ENCODE peak calls at places on chromosomes 11 and 22, in six cellular contexts. K, I, R, G, A and B are unnamed samples.

GRCh38 chr11:43943931-43944751 is 1.7 kb downstream of the C11orf96 start:
- DNase-seq in K (no peak), I (no peak), R (peak), G (no peak), A (no peak), B (no peak)

GRCh38 chr11:107215006-107215405 is 196.7 kb upstream of the GUCY1A2 start:
- DNase-seq in K (no peak), I (no peak), R (no peak), G (no peak), A (no peak), B (no peak)

GRCh38 chr11:44766112-44766971 is 39.6 kb downstream of the TSPAN18 start:
- DNase-seq in K (no peak), I (peak), R (peak), G (no peak), A (no peak), B (no peak)

GRCh38 chr22:36470162-36470993 is 11.1 kb downstream of the TXN2 start:
- DNase-seq in K (peak), I (peak), R (peak), G (peak), A (peak), B (peak)

GRCh38 chr11:78720281-78720989 is 145.8 kb upstream of the NARS2 start:
- DNase-seq in K (no peak), I (no peak), R (no peak), G (no peak), A (no peak), B (no peak)

GRCh38 chr11:123233978-123234340 is 38.9 kb upstream of the CLMP start:
- DNase-seq in K (no peak), I (no peak), R (no peak), G (no peak), A (no peak), B (no peak)

GRCh38 chr11:35011944-35012343 is 95.5 kb downstream of the PDHX start:
- DNase-seq in K (no peak), I (no peak), R (no peak), G (no peak), A (no peak), B (no peak)

GRCh38 chr22:23823331-23823791 is 15.4 kb downstream of the DERL3 start:
- DNase-seq in K (no peak), I (peak), R (no peak), G (no peak), A (no peak), B (no peak)

GRCh38 chr11:87038235-87038960 is 664 bp downstream of the TMEM135 start:
- DNase-seq in K (no peak), I (no peak), R (no peak), G (no peak), A (peak), B (no peak)

GRCh38 chr22:38504731-38505594 is 1.1 kb downstream of the DDX17 start:
- DNase-seq in K (no peak), I (peak), R (peak), G (no peak), A (peak), B (no peak)

GRCh38 chr11:19101803-19102520 is 15.0 kb upstream of the ZDHHC13 start:
- DNase-seq in K (no peak), I (no peak), R (no peak), G (no peak), A (no peak), B (no peak)

GRCh38 chr11:12179019-12179418 is 68.6 kb downstream of the MICAL2 start:
- DNase-seq in K (no peak), I (no peak), R (peak), G (no peak), A (no peak), B (no peak)

GRCh38 chr11:3849297-3849874 is 6.1 kb upstream of the STIM1 start:
- DNase-seq in K (no peak), I (no peak), R (peak), G (no peak), A (peak), B (no peak)

GRCh38 chr22:19686946-19687345 is 27.4 kb upstream of the SEPTIN5 start:
- DNase-seq in K (no peak), I (no peak), R (no peak), G (no peak), A (no peak), B (no peak)

GRCh38 chr11:75565916-75566762 is 4.1 kb downstream of the SERPINH1 start:
- DNase-seq in K (no peak), I (no peak), R (no peak), G (no peak), A (no peak), B (no peak)

GRCh38 chr11:73818838-73819237 is 31.2 kb downstream of the MRPL48 start:
- DNase-seq in K (no peak), I (no peak), R (no peak), G (no peak), A (no peak), B (no peak)

GRCh38 chr11:77211040-77211451 is 83.0 kb downstream of the MYO7A start:
- DNase-seq in K (no peak), I (no peak), R (no peak), G (no peak), A (no peak), B (no peak)

GRCh38 chr11:47143322-47143721 is 33.4 kb downstream of the ARFGAP2 start:
- DNase-seq in K (no peak), I (no peak), R (no peak), G (no peak), A (no peak), B (no peak)

GRCh38 chr11:68312780-68313573 is 586 bp downstream of the LRP5 start:
- DNase-seq in K (no peak), I (no peak), R (peak), G (no peak), A (no peak), B (no peak)

GRCh38 chr11:31487848-31488247 is 21.6 kb downstream of the IMMP1L start:
- DNase-seq in K (peak), I (no peak), R (no peak), G (no peak), A (peak), B (peak)

GRCh38 chr11:108743851-108744250 is 79.0 kb downstream of the DDX10 start:
- DNase-seq in K (no peak), I (no peak), R (no peak), G (no peak), A (no peak), B (no peak)

GRCh38 chr11:57116654-57117053 is 65.1 kb upstream of the LRRC55 start:
- DNase-seq in K (peak), I (no peak), R (peak), G (no peak), A (peak), B (peak)

GRCh38 chr11:15927196-15927865 is 429.0 kb downstream of the SOX6 start:
- DNase-seq in K (no peak), I (no peak), R (no peak), G (no peak), A (no peak), B (no peak)

GRCh38 chr11:47259178-47259977 is 1.6 kb downstream of the NR1H3 start:
- DNase-seq in K (no peak), I (no peak), R (peak), G (no peak), A (peak), B (peak)

GRCh38 chr11:20068691-20069090 is 91.6 kb downstream of the DBX1 start:
- DNase-seq in K (no peak), I (no peak), R (no peak), G (no peak), A (no peak), B (no peak)

GRCh38 chr22:44664149-44664548 is 37.9 kb upstream of the PRR5 start:
- DNase-seq in K (peak), I (peak), R (peak), G (peak), A (peak), B (peak)

GRCh38 chr22:37020192-37020479 is 594 bp downstream of the MPST start:
- DNase-seq in K (no peak), I (no peak), R (no peak), G (no peak), A (peak), B (no peak)

GRCh38 chr11:30210357-30210756 is 20.5 kb upstream of the FSHB start:
- DNase-seq in K (no peak), I (no peak), R (no peak), G (no peak), A (no peak), B (no peak)

GRCh38 chr11:34850339-34850738 is 65.8 kb downstream of the APIP start:
- DNase-seq in K (no peak), I (no peak), R (no peak), G (no peak), A (no peak), B (no peak)

GRCh38 chr11:42824067-42824466 is 487.7 kb upstream of the API5 start:
- DNase-seq in K (no peak), I (no peak), R (no peak), G (no peak), A (no peak), B (no peak)

GRCh38 chr22:48560389-48560751 is 1267.3 kb downstream of the BRD1 start:
- DNase-seq in K (no peak), I (no peak), R (no peak), G (no peak), A (no peak), B (no peak)

GRCh38 chr22:49963647-49964026 is 3.1 kb downstream of the PIM3 start:
- DNase-seq in K (no peak), I (peak), R (no peak), G (no peak), A (no peak), B (peak)